ENCODE peak calls at places on chromosomes 5 and 9, in eight cellular contexts. P, H, N, E, B, L, Y and Z are unnamed samples.

GRCh38 chr5:96972599-96973334 is 36.9 kb downstream of the LNPEP start:
- DNase-seq in Y (no peak), L (no peak), H (no peak), B (no peak), E (no peak), N (no peak), P (no peak), Z (no peak)

GRCh38 chr5:317086-317811 is 4.3 kb upstream of the AHRR start:
- DNase-seq in P (peak; percentile 31), L (peak; percentile 71), Y (peak; percentile 44), B (peak; percentile 79), E (peak; percentile 83), N (peak; percentile 58), H (no peak), Z (no peak)

GRCh38 chr5:17989567-17989966 is 355.3 kb downstream of the TAF11L14 start:
- DNase-seq in B (no peak), Y (no peak), L (no peak), N (no peak), E (no peak), P (no peak), H (no peak), Z (no peak)

GRCh38 chr5:172102913-172103629 is 85.0 kb downstream of the STK10 start:
- DNase-seq in B (peak; percentile 88), H (no peak), P (peak; percentile 89), Y (peak; percentile 86), E (peak; percentile 78), N (no peak), L (peak; percentile 89), Z (no peak)

GRCh38 chr5:51652980-51653379 is 269.7 kb downstream of the ISL1 start:
- DNase-seq in E (peak; percentile 6), N (no peak), Y (no peak), H (no peak), P (no peak), L (peak; percentile 49), B (peak; percentile 28), Z (no peak)

GRCh38 chr5:149605354-149605997 is 24.2 kb downstream of the ARHGEF37 start:
- DNase-seq in E (no peak), B (no peak), N (no peak), P (no peak), H (no peak), Y (no peak), L (no peak), Z (no peak)

GRCh38 chr9:6605202-6605601 is 40.3 kb downstream of the GLDC start:
- DNase-seq in P (no peak), L (no peak), B (no peak), N (no peak), Y (no peak), H (no peak), E (no peak), Z (no peak)

GRCh38 chr9:134800791-134801339 is 79.7 kb upstream of the FCN2 start:
- DNase-seq in E (no peak), H (no peak), B (no peak), N (no peak), L (no peak), P (no peak), Y (no peak), Z (no peak)

GRCh38 chr5:1504244-1504595 is 19.5 kb downstream of the LPCAT1 start:
- DNase-seq in E (no peak), N (no peak), Y (no peak), H (no peak), L (no peak), B (no peak), P (no peak), Z (no peak)

GRCh38 chr5:38208782-38209378 is 49.5 kb upstream of the EGFLAM start:
- DNase-seq in B (peak; percentile 40), N (no peak), P (peak; percentile 19), E (peak; percentile 79), Y (peak; percentile 4), H (no peak), L (peak; percentile 41), Z (peak; percentile 2)

GRCh38 chr9:127185181-127185580 is 62.7 kb upstream of the ANGPTL2 start:
- DNase-seq in L (no peak), Y (no peak), P (no peak), B (no peak), E (no peak), H (no peak), N (no peak), Z (no peak)

GRCh38 chr5:174606646-174607045 is 117.7 kb upstream of the MSX2 start:
- DNase-seq in N (no peak), L (no peak), B (no peak), P (no peak), E (no peak), Y (no peak), H (no peak), Z (no peak)

GRCh38 chr9:76415154-76415553 is 20.9 kb upstream of the RFK start:
- DNase-seq in N (no peak), Y (no peak), P (no peak), E (no peak), L (no peak), H (no peak), B (no peak), Z (no peak)

GRCh38 chr5:19605846-19606407 is 382.1 kb downstream of the CDH18 start:
- DNase-seq in N (peak; percentile 7), P (no peak), H (no peak), B (no peak), Y (no peak), L (no peak), E (no peak), Z (no peak)

GRCh38 chr5:9930156-9930555 is 300.0 kb upstream of the TAS2R1 start:
- DNase-seq in B (no peak), P (no peak), L (no peak), Y (no peak), H (no peak), N (no peak), E (no peak), Z (no peak)

GRCh38 chr5:20537911-20538310 is 549.9 kb upstream of the CDH18 start:
- DNase-seq in B (no peak), E (no peak), Y (no peak), L (no peak), H (peak; percentile 21), N (no peak), P (no peak), Z (no peak)

GRCh38 chr9:129587487-129588262 is 33.2 kb downstream of the C9orf50 start:
- DNase-seq in L (no peak), Y (no peak), H (no peak), P (no peak), B (no peak), E (peak; percentile 53), N (no peak), Z (no peak)

GRCh38 chr9:8917978-8918739 is 1118.6 kb upstream of the DMAC1 start:
- DNase-seq in Y (no peak), L (no peak), B (no peak), P (no peak), E (no peak), N (peak; percentile 33), H (no peak), Z (no peak)

GRCh38 chr5:103208460-103208859 is 50.1 kb upstream of the MACIR start:
- DNase-seq in B (no peak), Y (no peak), E (no peak), L (no peak), P (no peak), H (no peak), N (no peak), Z (no peak)

GRCh38 chr5:176660530-176660859 is 13.2 kb downstream of the TSPAN17 start:
- DNase-seq in H (no peak), B (no peak), P (no peak), Y (no peak), L (no peak), E (no peak), N (peak; percentile 53), Z (no peak)

GRCh38 chr5:78648359-78649219 is at the start of gene LHFPL2:
- DNase-seq in P (no peak), N (peak; percentile 59), L (peak; percentile 71), H (no peak), Y (peak; percentile 48), E (peak; percentile 91), B (peak; percentile 86), Z (peak; percentile 10)

GRCh38 chr5:60209146-60209840 is 315.8 kb upstream of the PDE4D start:
- DNase-seq in P (no peak), B (no peak), E (no peak), Y (no peak), H (no peak), L (no peak), N (no peak), Z (no peak)

GRCh38 chr5:13878357-13878756 is 66.1 kb downstream of the DNAH5 start:
- DNase-seq in L (no peak), B (no peak), P (no peak), Y (no peak), N (no peak), H (no peak), E (peak; percentile 5), Z (no peak)